ENCODE peak calls at places on chromosomes 13 and 19, in seven cellular contexts. One of them, this sample, is unnamed.

GRCh38 chr19:17557461-17557860 is 2.0 kb downstream of the COLGALT1 start:
- DNase-seq in activated naive CD4-positive, alpha-beta T cell treated with anti-CD3 and anti-CD28 coated beads, Interleukin-2, amount 50 U/mL, for 16 hours: no peak
- DNase-seq in skeletal muscle cell: no peak
- DNase-seq in lower leg skin: no peak
- DNase-seq in left colon: no peak
- DNase-seq in cardiac muscle cell: no peak
- DNase-seq in hepatocyte: no peak
- DNase-seq in this sample: no peak

GRCh38 chr19:46951236-46951986 is 68.2 kb upstream of the NPAS1 start:
- DNase-seq in activated naive CD4-positive, alpha-beta T cell treated with anti-CD3 and anti-CD28 coated beads, Interleukin-2, amount 50 U/mL, for 16 hours: no peak
- DNase-seq in skeletal muscle cell: peak; percentile 60
- DNase-seq in lower leg skin: no peak
- DNase-seq in left colon: peak; percentile 86
- DNase-seq in cardiac muscle cell: no peak
- DNase-seq in hepatocyte: peak; percentile 84
- DNase-seq in this sample: no peak

GRCh38 chr13:50914848-50915247 is 5.3 kb downstream of the RNASEH2B start:
- DNase-seq in activated naive CD4-positive, alpha-beta T cell treated with anti-CD3 and anti-CD28 coated beads, Interleukin-2, amount 50 U/mL, for 16 hours: no peak
- DNase-seq in skeletal muscle cell: no peak
- DNase-seq in lower leg skin: no peak
- DNase-seq in left colon: no peak
- DNase-seq in cardiac muscle cell: no peak
- DNase-seq in hepatocyte: no peak
- DNase-seq in this sample: no peak

GRCh38 chr19:3056454-3057016 is 5.8 kb downstream of the TLE5 start:
- DNase-seq in activated naive CD4-positive, alpha-beta T cell treated with anti-CD3 and anti-CD28 coated beads, Interleukin-2, amount 50 U/mL, for 16 hours: no peak
- DNase-seq in skeletal muscle cell: no peak
- DNase-seq in lower leg skin: no peak
- DNase-seq in left colon: no peak
- DNase-seq in cardiac muscle cell: no peak
- DNase-seq in hepatocyte: peak; percentile 46
- DNase-seq in this sample: no peak

GRCh38 chr13:49498211-49498610 is 2.5 kb downstream of the PHF11 start:
- DNase-seq in activated naive CD4-positive, alpha-beta T cell treated with anti-CD3 and anti-CD28 coated beads, Interleukin-2, amount 50 U/mL, for 16 hours: no peak
- DNase-seq in skeletal muscle cell: no peak
- DNase-seq in lower leg skin: no peak
- DNase-seq in left colon: no peak
- DNase-seq in cardiac muscle cell: no peak
- DNase-seq in hepatocyte: no peak
- DNase-seq in this sample: no peak

GRCh38 chr19:2145831-2146241 is 5.5 kb downstream of the AP3D1 start:
- DNase-seq in activated naive CD4-positive, alpha-beta T cell treated with anti-CD3 and anti-CD28 coated beads, Interleukin-2, amount 50 U/mL, for 16 hours: no peak
- DNase-seq in skeletal muscle cell: no peak
- DNase-seq in lower leg skin: no peak
- DNase-seq in left colon: no peak
- DNase-seq in cardiac muscle cell: peak; percentile 29
- DNase-seq in hepatocyte: no peak
- DNase-seq in this sample: no peak

GRCh38 chr19:4713384-4713951 is 10.2 kb downstream of the DPP9 start:
- DNase-seq in activated naive CD4-positive, alpha-beta T cell treated with anti-CD3 and anti-CD28 coated beads, Interleukin-2, amount 50 U/mL, for 16 hours: no peak
- DNase-seq in skeletal muscle cell: peak; percentile 76
- DNase-seq in lower leg skin: peak; percentile 93
- DNase-seq in left colon: peak; percentile 88
- DNase-seq in cardiac muscle cell: no peak
- DNase-seq in hepatocyte: peak; percentile 42
- DNase-seq in this sample: peak; percentile 90

GRCh38 chr13:94427313-94427712 is 52.2 kb downstream of the DCT start:
- DNase-seq in activated naive CD4-positive, alpha-beta T cell treated with anti-CD3 and anti-CD28 coated beads, Interleukin-2, amount 50 U/mL, for 16 hours: no peak
- DNase-seq in skeletal muscle cell: no peak
- DNase-seq in lower leg skin: no peak
- DNase-seq in left colon: no peak
- DNase-seq in cardiac muscle cell: no peak
- DNase-seq in hepatocyte: no peak
- DNase-seq in this sample: no peak

GRCh38 chr13:94601446-94602431 is at the start of gene GPR180:
- DNase-seq in activated naive CD4-positive, alpha-beta T cell treated with anti-CD3 and anti-CD28 coated beads, Interleukin-2, amount 50 U/mL, for 16 hours: peak; percentile 92
- DNase-seq in skeletal muscle cell: peak; percentile 99
- DNase-seq in lower leg skin: peak; percentile 95
- DNase-seq in left colon: peak; percentile 96
- DNase-seq in cardiac muscle cell: peak; percentile 98
- DNase-seq in hepatocyte: peak; percentile 98
- DNase-seq in this sample: peak; percentile 94

GRCh38 chr13:95652821-95653220 is 8.3 kb upstream of the DZIP1 start:
- DNase-seq in activated naive CD4-positive, alpha-beta T cell treated with anti-CD3 and anti-CD28 coated beads, Interleukin-2, amount 50 U/mL, for 16 hours: no peak
- DNase-seq in skeletal muscle cell: no peak
- DNase-seq in lower leg skin: no peak
- DNase-seq in left colon: no peak
- DNase-seq in cardiac muscle cell: peak; percentile 48
- DNase-seq in hepatocyte: no peak
- DNase-seq in this sample: no peak

GRCh38 chr13:100100115-100100879 is 11.4 kb downstream of the PCCA start:
- DNase-seq in activated naive CD4-positive, alpha-beta T cell treated with anti-CD3 and anti-CD28 coated beads, Interleukin-2, amount 50 U/mL, for 16 hours: no peak
- DNase-seq in skeletal muscle cell: no peak
- DNase-seq in lower leg skin: no peak
- DNase-seq in left colon: no peak
- DNase-seq in cardiac muscle cell: no peak
- DNase-seq in hepatocyte: peak; percentile 45
- DNase-seq in this sample: no peak

GRCh38 chr19:33499671-33500506 is 21.7 kb downstream of the PEPD start:
- DNase-seq in activated naive CD4-positive, alpha-beta T cell treated with anti-CD3 and anti-CD28 coated beads, Interleukin-2, amount 50 U/mL, for 16 hours: no peak
- DNase-seq in skeletal muscle cell: no peak
- DNase-seq in lower leg skin: no peak
- DNase-seq in left colon: no peak
- DNase-seq in cardiac muscle cell: no peak
- DNase-seq in hepatocyte: no peak
- DNase-seq in this sample: no peak

GRCh38 chr19:37303591-37304171 is 67.2 kb upstream of the ZNF527 start:
- DNase-seq in activated naive CD4-positive, alpha-beta T cell treated with anti-CD3 and anti-CD28 coated beads, Interleukin-2, amount 50 U/mL, for 16 hours: no peak
- DNase-seq in skeletal muscle cell: no peak
- DNase-seq in lower leg skin: no peak
- DNase-seq in left colon: no peak
- DNase-seq in cardiac muscle cell: peak; percentile 5
- DNase-seq in hepatocyte: no peak
- DNase-seq in this sample: no peak